ENCODE peak calls at places on chromosomes 6 and 20, in six cellular contexts. E is A549, N is transverse colon, I is tibial nerve, T is stomach, O is HepG2. K is an unnamed sample.

GRCh38 chr6:63643862-63644261 is 8.3 kb downstream of the PHF3 start:
- DNase-seq in E (no peak), I (no peak), O (no peak), T (no peak), N (no peak), K (no peak)

GRCh38 chr6:18741741-18742140 is 354.6 kb downstream of the RNF144B start:
- DNase-seq in N (no peak), O (no peak), T (no peak), I (no peak), E (no peak), K (no peak)

GRCh38 chr20:22490287-22491187 is 93.8 kb downstream of the FOXA2 start:
- DNase-seq in E (peak), T (peak), O (peak), I (no peak), N (peak), K (peak)

GRCh38 chr6:166073082-166073481 is 94.6 kb downstream of the TBXT start:
- DNase-seq in E (no peak), T (no peak), N (no peak), O (no peak), I (no peak), K (peak)

GRCh38 chr6:44377971-44378370 is 9.5 kb upstream of the CDC5L start:
- DNase-seq in N (no peak), E (no peak), O (peak), T (no peak), I (no peak), K (no peak)

GRCh38 chr20:45970646-45971424 is 1.2 kb downstream of the ZNF335 start:
- DNase-seq in T (peak), E (no peak), O (no peak), I (peak), N (peak), K (no peak)

GRCh38 chr20:51331466-51331865 is 211.1 kb downstream of the NFATC2 start:
- DNase-seq in O (no peak), I (no peak), E (no peak), N (no peak), T (no peak), K (no peak)

GRCh38 chr6:3422457-3422816 is 34.4 kb downstream of the SLC22A23 start:
- DNase-seq in O (no peak), T (no peak), I (no peak), N (no peak), E (no peak), K (no peak)

GRCh38 chr6:112270756-112271155 is 16.4 kb upstream of the LAMA4 start:
- DNase-seq in O (no peak), E (no peak), N (no peak), T (no peak), I (no peak), K (no peak)

GRCh38 chr20:49766979-49767419 is 45.6 kb upstream of the SLC9A8 start:
- DNase-seq in T (no peak), O (no peak), I (no peak), E (peak), N (no peak), K (no peak)

GRCh38 chr6:147712841-147713240 is 204.4 kb downstream of the SAMD5 start:
- DNase-seq in I (no peak), O (no peak), T (no peak), E (no peak), N (no peak), K (no peak)

GRCh38 chr6:151497935-151498726 is 4.3 kb downstream of the CCDC170 start:
- DNase-seq in E (no peak), N (no peak), T (no peak), O (peak), I (no peak), K (no peak)

GRCh38 chr6:9083108-9083507 is 647.8 kb upstream of the SLC35B3 start:
- DNase-seq in N (no peak), T (no peak), I (no peak), O (no peak), E (no peak), K (no peak)

GRCh38 chr20:2335096-2335495 is 39.3 kb downstream of the TGM3 start:
- DNase-seq in E (no peak), N (no peak), O (no peak), T (no peak), I (no peak), K (no peak)

GRCh38 chr20:41011551-41012067 is 17.0 kb upstream of the TOP1 start:
- DNase-seq in T (no peak), O (no peak), I (no peak), E (no peak), N (peak), K (peak)

GRCh38 chr6:9138856-9139426 is 703.6 kb upstream of the SLC35B3 start:
- DNase-seq in E (no peak), T (no peak), N (no peak), O (no peak), I (no peak), K (no peak)

GRCh38 chr20:3398681-3399252 is 8.7 kb downstream of the DNAAF9 start:
- DNase-seq in T (no peak), I (no peak), E (no peak), O (no peak), N (no peak), K (no peak)

GRCh38 chr6:15464211-15464725 is 198.6 kb downstream of the DTNBP1 start:
- DNase-seq in E (peak), O (peak), T (peak), I (peak), N (peak), K (no peak)

GRCh38 chr20:62933966-62934365 is 4.0 kb upstream of the GID8 start:
- DNase-seq in I (no peak), T (no peak), N (no peak), O (no peak), E (no peak), K (no peak)
- TF ChIP-seq POLR2A in I (no peak), T (no peak), N (no peak), O (no peak), E (no peak), K (no peak)

GRCh38 chr6:33744001-33744848 is 2.5 kb downstream of the IP6K3 start:
- DNase-seq in I (peak), E (peak), O (peak), T (peak), N (peak), K (peak)

GRCh38 chr6:33745558-33745957 is 1.1 kb downstream of the IP6K3 start:
- DNase-seq in O (peak), T (no peak), N (peak), I (no peak), E (no peak), K (no peak)

GRCh38 chr6:33746036-33746600 is 587 bp downstream of the IP6K3 start:
- DNase-seq in N (peak), T (no peak), E (no peak), I (peak), O (no peak), K (no peak)

GRCh38 chr6:33746651-33747100 is at the start of gene IP6K3:
- DNase-seq in O (no peak), E (no peak), T (no peak), N (no peak), I (no peak), K (no peak)

DNA sequence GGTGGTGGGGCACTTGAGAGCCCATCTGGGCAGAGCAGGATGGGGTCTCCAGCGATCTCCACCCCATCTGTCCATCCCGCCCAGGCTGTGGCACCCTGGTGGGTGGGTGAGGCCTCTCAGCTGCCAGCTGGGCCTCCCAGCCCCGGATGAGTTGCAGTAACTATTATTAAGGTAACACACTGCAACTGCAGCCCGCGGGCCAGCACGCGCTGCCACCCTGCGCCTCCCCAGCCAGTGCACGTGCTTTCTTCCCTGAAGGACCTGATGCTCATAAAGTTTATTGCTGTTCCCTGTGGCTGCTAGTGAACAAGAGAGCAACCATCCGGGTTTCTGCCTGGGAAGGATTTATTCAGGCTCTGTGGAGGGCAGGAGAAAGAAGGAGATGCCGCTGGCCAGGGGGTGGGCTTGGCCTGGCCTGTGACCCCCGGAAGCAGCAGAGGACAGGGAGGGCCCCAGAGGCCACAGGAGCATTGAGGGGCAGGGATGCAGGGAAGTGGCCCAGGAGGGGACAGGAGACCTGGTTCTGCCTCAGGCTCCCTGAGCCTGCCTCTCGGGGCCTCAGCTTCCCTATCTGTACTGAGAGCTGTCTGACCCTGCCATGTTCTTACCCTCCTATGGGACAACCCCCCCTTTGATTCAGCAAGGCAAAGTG is 1.7 kb downstream of the IP6K3 start:
- DNase-seq in T (no peak), O (no peak), I (no peak), N (peak), E (no peak), K (no peak)
- TF ChIP-seq EP300 in T (no peak), O (no peak), I (no peak), N (peak), E (no peak), K (no peak)

DNA sequence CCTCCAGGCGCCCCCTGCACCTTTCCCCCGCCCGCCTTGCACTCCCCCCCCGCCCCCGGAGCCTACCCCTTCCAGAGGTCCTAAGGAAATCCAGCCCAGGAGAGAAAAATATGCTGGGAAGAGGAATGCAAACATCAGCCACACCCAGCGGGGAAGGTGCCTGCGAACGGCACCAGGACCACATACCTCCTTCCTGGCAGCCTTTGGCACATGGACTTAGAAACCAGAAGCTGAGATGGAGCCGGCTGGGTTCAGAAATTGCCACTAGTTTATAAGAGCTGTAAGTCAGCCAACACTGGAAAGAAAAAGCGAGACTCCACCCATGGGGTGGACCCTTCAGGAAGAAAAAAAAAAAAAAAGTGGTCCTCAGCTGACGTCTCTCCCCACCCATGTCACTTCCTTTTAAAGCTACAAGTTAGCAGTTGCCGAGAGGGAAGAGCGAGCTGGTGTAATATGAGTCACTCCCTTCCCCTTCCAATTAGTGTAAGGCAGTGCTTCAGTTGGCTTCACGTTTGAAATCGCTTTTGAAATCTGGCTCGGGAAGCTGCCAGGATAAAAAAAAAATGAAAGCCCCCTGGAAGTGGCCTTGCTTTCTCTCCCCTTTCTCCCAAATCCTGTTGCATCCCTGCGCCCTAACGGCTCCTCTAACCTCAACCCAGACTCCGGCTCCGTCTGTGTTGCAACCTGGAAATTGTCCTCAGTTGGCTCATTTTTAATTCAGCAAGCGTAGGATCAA is at the start of gene AGPAT4:
- DNase-seq in I (peak), N (peak), T (peak), O (peak), E (peak), K (peak)
- TF ChIP-seq POLR2A in I (peak), N (peak), T (no peak), O (no peak), E (no peak), K (peak)

DNA sequence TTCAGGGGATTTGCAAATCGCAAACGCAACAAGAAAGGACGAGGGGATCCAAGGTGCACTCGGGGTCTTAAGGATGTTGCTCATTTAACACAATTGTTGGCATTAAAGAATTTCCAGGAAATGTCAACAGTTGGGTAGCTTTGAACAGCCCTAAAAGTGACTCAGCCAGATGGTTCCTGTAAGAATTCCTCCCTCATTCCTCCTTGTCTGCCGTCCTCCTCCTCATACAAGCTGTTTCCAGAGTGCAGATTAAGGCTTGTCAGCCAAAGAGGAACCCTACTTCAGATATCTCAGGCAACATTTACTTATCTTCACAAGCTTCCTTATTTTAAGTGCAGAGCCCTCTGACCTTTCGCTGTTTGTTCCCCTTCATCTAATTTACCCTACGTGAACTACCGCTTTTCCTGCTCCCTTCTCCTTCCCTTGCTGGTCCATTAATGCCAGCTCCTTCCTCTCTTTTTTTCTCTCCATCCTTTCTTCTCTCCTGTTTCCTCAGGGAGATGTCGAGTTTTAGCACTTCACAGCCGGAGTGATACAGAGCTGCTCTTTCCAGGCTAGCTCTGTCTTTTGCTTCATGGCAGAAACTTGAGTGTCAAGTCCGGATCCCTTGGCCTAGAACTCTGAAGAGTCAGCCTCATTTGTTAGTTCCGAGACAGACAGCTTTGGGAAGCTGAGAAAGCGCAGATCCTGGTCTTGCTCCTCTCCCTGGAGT is 26.1 kb upstream of the TBC1D7 start:
- DNase-seq in I (no peak), E (no peak), N (no peak), T (no peak), O (no peak), K (no peak)
- TF ChIP-seq EP300 in I (no peak), E (no peak), N (no peak), T (no peak), O (no peak), K (no peak)

DNA sequence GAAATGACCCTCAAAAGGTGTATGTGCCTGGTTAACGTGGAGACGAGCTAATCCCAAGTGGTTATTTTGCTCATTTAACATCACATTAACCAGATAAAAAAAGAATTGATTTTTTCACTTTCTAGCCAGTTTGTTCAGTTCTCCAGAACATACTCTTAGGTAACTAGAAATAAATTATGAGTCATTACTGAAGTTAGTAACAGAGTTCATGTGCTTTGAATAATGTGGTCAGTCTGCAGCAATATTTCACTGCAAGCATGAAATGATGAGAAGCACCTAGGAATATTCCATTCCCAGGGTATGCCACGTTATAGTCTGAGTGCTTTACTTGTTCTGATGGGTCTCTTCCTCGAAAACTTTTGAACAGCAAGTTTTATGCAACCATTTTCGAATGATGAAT is 138.3 kb upstream of the INSM1 start:
- DNase-seq in I (no peak), O (no peak), E (no peak), N (no peak), T (no peak), K (no peak)
- TF ChIP-seq POLR2A in I (no peak), O (no peak), E (no peak), N (no peak), T (no peak), K (no peak)

DNA sequence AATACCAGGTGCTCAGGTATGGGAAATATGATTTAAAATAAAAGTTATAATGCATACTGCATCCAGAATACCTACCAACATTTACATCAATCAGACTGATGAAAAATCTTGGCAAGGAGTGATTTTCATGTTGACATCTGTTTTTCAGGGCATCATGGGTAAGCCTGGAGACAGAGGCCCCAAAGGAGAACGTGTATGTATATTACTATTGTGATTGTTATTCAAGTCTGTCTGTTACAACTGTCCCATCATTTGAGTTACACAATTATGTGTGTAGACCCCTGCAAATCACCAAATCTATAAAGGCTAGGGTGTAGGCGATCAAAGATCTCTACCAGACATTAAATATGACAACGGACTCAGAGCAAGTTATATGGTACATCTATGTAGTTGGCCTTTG is 118.2 kb downstream of the COL9A1 start:
- DNase-seq in E (no peak), T (no peak), I (no peak), O (no peak), N (no peak), K (no peak)
- TF ChIP-seq EP300 in E (no peak), T (no peak), I (no peak), O (no peak), N (no peak), K (no peak)

GRCh38 chr6:98525860-98526259 is 308.5 kb upstream of the POU3F2 start:
- DNase-seq in T (no peak), I (no peak), N (no peak), O (no peak), E (no peak), K (no peak)

GRCh38 chr6:98532004-98532403 is 302.4 kb upstream of the POU3F2 start:
- DNase-seq in I (no peak), E (no peak), O (no peak), N (no peak), T (no peak), K (no peak)

GRCh38 chr6:98530732-98531131 is 303.6 kb upstream of the POU3F2 start:
- DNase-seq in I (no peak), T (no peak), O (no peak), N (no peak), E (no peak), K (no peak)

GRCh38 chr6:98526465-98526864 is 307.9 kb upstream of the POU3F2 start:
- DNase-seq in E (no peak), I (no peak), O (no peak), T (no peak), N (no peak), K (no peak)

GRCh38 chr6:98529364-98529763 is 305.0 kb upstream of the POU3F2 start:
- DNase-seq in O (no peak), T (no peak), E (no peak), I (no peak), N (no peak), K (peak)
- TF ChIP-seq POLR2A in O (no peak), T (no peak), E (no peak), I (no peak), N (no peak), K (no peak)

DNA sequence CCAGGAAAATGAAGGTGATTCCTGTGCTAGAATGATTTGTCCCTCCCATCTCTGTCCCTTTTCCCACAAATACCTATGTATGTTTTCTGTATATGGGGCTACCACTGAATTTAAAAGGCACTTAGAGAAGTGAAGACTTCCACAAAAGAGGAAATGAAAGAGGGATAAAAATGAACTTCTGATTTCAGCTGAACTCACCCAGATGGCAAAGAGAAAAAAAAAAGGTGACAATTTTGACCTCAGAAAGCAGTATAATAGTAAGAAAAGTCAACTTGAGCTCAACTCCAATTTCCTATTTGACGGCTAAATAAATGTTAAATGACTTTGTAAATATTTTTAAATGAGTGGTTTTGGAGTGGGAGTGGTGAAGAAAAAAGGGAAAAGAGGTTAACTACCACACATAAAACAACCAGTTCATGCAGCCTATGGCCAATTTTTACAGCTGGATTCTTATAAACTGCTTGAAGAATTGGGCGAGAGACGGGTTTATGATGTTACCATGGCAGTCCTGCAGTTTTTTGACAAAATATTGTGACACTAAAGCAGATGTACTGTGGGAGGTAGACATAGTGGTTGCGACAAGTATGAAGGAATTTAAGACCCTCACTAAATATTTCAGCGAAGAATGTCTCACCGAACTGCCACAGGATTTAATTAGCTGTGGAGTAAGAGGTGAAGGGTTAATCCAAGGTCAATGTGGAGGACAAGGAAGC is 49.7 kb upstream of the ADTRP start:
- DNase-seq in N (no peak), O (no peak), E (no peak), I (no peak), T (no peak), K (no peak)
- TF ChIP-seq EP300 in N (no peak), O (no peak), E (no peak), I (no peak), T (no peak), K (no peak)